ENCODE peak calls at places on chromosomes 16 and 17, in six cellular contexts. E, S, P, X, I and N are unnamed samples.

GRCh38 chr17:5138616-5139453 is 23.0 kb downstream of the USP6 start:
- DNase-seq in E (no peak), P (no peak), S (no peak), I (no peak), X (no peak), N (no peak)

GRCh38 chr17:73288534-73289302 is 23.1 kb downstream of the CDC42EP4 start:
- DNase-seq in I (no peak), S (peak; percentile 75), X (no peak), P (no peak), E (no peak), N (no peak)

GRCh38 chr17:67246398-67246647 is 1.3 kb upstream of the HELZ start:
- DNase-seq in X (no peak), P (no peak), E (no peak), I (no peak), S (no peak), N (no peak)

GRCh38 chr17:1162116-1162855 is 17.5 kb downstream of the ABR start:
- DNase-seq in X (no peak), I (no peak), S (no peak), E (no peak), P (no peak), N (no peak)

GRCh38 chr17:38894276-38894675 is 24.4 kb downstream of the LASP1 start:
- DNase-seq in X (no peak), S (no peak), E (no peak), P (no peak), I (no peak), N (no peak)

GRCh38 chr17:4584125-4584834 is at the start of gene SMTNL2:
- DNase-seq in I (no peak), S (peak; percentile 69), E (peak; percentile 40), X (peak; percentile 24), P (no peak), N (no peak)

GRCh38 chr16:81900456-81900855 is 110.8 kb downstream of the SDR42E1 start:
- DNase-seq in P (no peak), E (no peak), I (no peak), S (no peak), X (no peak), N (no peak)

GRCh38 chr16:66523861-66524354 is 26.0 kb downstream of the TK2 start:
- DNase-seq in E (no peak), I (peak; percentile 64), P (no peak), X (peak; percentile 95), S (no peak), N (peak; percentile 45)

GRCh38 chr17:10050597-10051101 is 145.6 kb upstream of the RCVRN start:
- DNase-seq in X (peak; percentile 81), P (no peak), I (no peak), S (no peak), E (no peak), N (no peak)

GRCh38 chr16:9068886-9069285 is 22.6 kb upstream of the HAPSTR1 start:
- DNase-seq in P (no peak), E (no peak), X (no peak), I (no peak), S (no peak), N (no peak)

GRCh38 chr17:48470388-48471034 is 40.5 kb upstream of the SKAP1 start:
- DNase-seq in I (no peak), X (no peak), E (no peak), S (no peak), P (peak; percentile 10), N (no peak)

GRCh38 chr17:10156579-10157488 is 41.6 kb downstream of the GAS7 start:
- DNase-seq in P (no peak), S (peak; percentile 81), X (peak; percentile 95), E (no peak), I (no peak), N (peak; percentile 4)

GRCh38 chr16:50940275-50940854 is 198.5 kb downstream of the CYLD start:
- DNase-seq in X (no peak), I (no peak), P (no peak), E (no peak), S (no peak), N (no peak)

GRCh38 chr16:11793840-11794239 is 3.2 kb downstream of the ZC3H7A start:
- DNase-seq in X (no peak), E (no peak), S (peak; percentile 40), I (peak; percentile 18), P (no peak), N (no peak)

GRCh38 chr17:57803026-57803425 is 46.8 kb downstream of the MRPS23 start:
- DNase-seq in E (no peak), X (no peak), S (no peak), I (no peak), P (no peak), N (no peak)

GRCh38 chr17:81412490-81413093 is 17.3 kb downstream of the BAHCC1 start:
- DNase-seq in E (peak; percentile 59), S (no peak), P (no peak), I (no peak), X (peak; percentile 88), N (peak; percentile 14)

GRCh38 chr17:78891406-78892061 is 11.5 kb downstream of the CEP295NL start:
- DNase-seq in E (no peak), P (no peak), X (no peak), I (no peak), S (no peak), N (no peak)

GRCh38 chr17:64767269-64767997 is 105.3 kb upstream of the SMURF2 start:
- DNase-seq in P (no peak), X (no peak), E (no peak), S (no peak), I (peak; percentile 76), N (no peak)

GRCh38 chr16:21302898-21303528 is 24.9 kb upstream of the CRYM start:
- DNase-seq in E (no peak), P (no peak), I (no peak), S (no peak), X (no peak), N (peak; percentile 15)

GRCh38 chr17:35341465-35341992 is 31.9 kb downstream of the SLFN11 start:
- DNase-seq in S (no peak), X (peak; percentile 30), I (no peak), E (no peak), P (no peak), N (no peak)

GRCh38 chr17:31916496-31917064 is 15.1 kb upstream of the UTP6 start:
- DNase-seq in X (no peak), P (no peak), S (no peak), E (no peak), I (no peak), N (no peak)

GRCh38 chr16:82361885-82362284 is 191.9 kb upstream of the MPHOSPH6 start:
- DNase-seq in P (no peak), I (no peak), X (no peak), E (no peak), S (no peak), N (no peak)